ENCODE peak calls at places on chromosomes 11 and 22, in six cellular contexts. G is AG09309, I is spleen, N is epithelial cell of esophagus, V is activated B cell treated with CpG ODN at 0.5 μM for 24 hours, U is fibroblast of pulmonary artery. C is an unnamed sample.
A peak's percentile ranks its signal among the peaks of the same experiment; 100 is the strongest.

GRCh38 chr11:223026-223789 is 12.9 kb downstream of the SIRT3 start:
- DNase-seq in G (no peak), I (no peak), N (peak; percentile 13), V (peak; percentile 3), U (no peak), C (no peak)

GRCh38 chr11:13030857-13031256 is 21.7 kb downstream of the RASSF10 start:
- DNase-seq in G (no peak), I (no peak), N (peak; percentile 38), V (no peak), U (no peak), C (no peak)

GRCh38 chr11:79503028-79503427 is 62.2 kb upstream of the TENM4 start:
- DNase-seq in G (no peak), I (no peak), N (no peak), V (no peak), U (no peak), C (no peak)

GRCh38 chr11:3831378-3832239 is 9.2 kb downstream of the RHOG start:
- DNase-seq in G (no peak), I (peak; percentile 83), N (no peak), V (no peak), U (no peak), C (peak; percentile 64)

GRCh38 chr11:97902828-97903227 is 1117.9 kb upstream of the CNTN5 start:
- DNase-seq in G (no peak), I (no peak), N (no peak), V (no peak), U (no peak), C (no peak)

GRCh38 chr22:45757068-45757467 is 85.4 kb downstream of the ATXN10 start:
- DNase-seq in G (no peak), I (no peak), N (no peak), V (no peak), U (peak; percentile 21), C (no peak)

GRCh38 chr22:20267441-20268288 is 453 bp downstream of the RTN4R start:
- DNase-seq in G (no peak), I (no peak), N (peak; percentile 33), V (no peak), U (no peak), C (no peak)

GRCh38 chr11:105862736-105863367 is 159.2 kb downstream of the MSANTD4 start:
- DNase-seq in G (peak; percentile 10), I (no peak), N (peak; percentile 64), V (no peak), U (peak; percentile 75), C (no peak)

GRCh38 chr11:33540946-33541915 is 159.4 kb downstream of the C11orf91 start:
- DNase-seq in G (no peak), I (no peak), N (no peak), V (no peak), U (no peak), C (no peak)

GRCh38 chr22:38176170-38176741 is 5.4 kb downstream of the PLA2G6 start:
- DNase-seq in G (peak; percentile 60), I (peak; percentile 87), N (peak; percentile 69), V (no peak), U (peak; percentile 97), C (peak; percentile 77)

GRCh38 chr11:3016861-3017260 is 24.7 kb upstream of the NAP1L4 start:
- DNase-seq in G (no peak), I (no peak), N (no peak), V (no peak), U (no peak), C (no peak)

GRCh38 chr22:28181332-28181731 is 262.3 kb upstream of the PITPNB start:
- DNase-seq in G (peak; percentile 40), I (no peak), N (no peak), V (no peak), U (peak; percentile 42), C (no peak)

GRCh38 chr11:62171261-62171723 is 18.7 kb upstream of the SCGB1D1 start:
- DNase-seq in G (peak; percentile 18), I (no peak), N (peak; percentile 83), V (no peak), U (peak; percentile 86), C (no peak)

GRCh38 chr22:20264614-20265452 is 3.3 kb downstream of the RTN4R start:
- DNase-seq in G (no peak), I (no peak), N (no peak), V (no peak), U (no peak), C (no peak)

GRCh38 chr11:69707156-69707555 is 3.3 kb upstream of the FGF19 start:
- DNase-seq in G (no peak), I (no peak), N (peak; percentile 92), V (no peak), U (no peak), C (no peak)

GRCh38 chr22:38244106-38244505 is 28.7 kb downstream of the TMEM184B start:
- DNase-seq in G (no peak), I (no peak), N (peak; percentile 52), V (no peak), U (no peak), C (no peak)

GRCh38 chr22:40325315-40325714 is 21.0 kb upstream of the ADSL start:
- DNase-seq in G (no peak), I (no peak), N (no peak), V (no peak), U (no peak), C (no peak)

GRCh38 chr11:121936781-121937447 is 179.1 kb downstream of the BLID start:
- DNase-seq in G (peak; percentile 54), I (no peak), N (peak; percentile 86), V (no peak), U (peak; percentile 26), C (no peak)

GRCh38 chr11:36363361-36364272 is 67.5 kb downstream of the PRR5L start:
- DNase-seq in G (no peak), I (no peak), N (peak; percentile 56), V (no peak), U (no peak), C (no peak)

GRCh38 chr22:35134637-35135036 is 68.7 kb downstream of the ISX start:
- DNase-seq in G (no peak), I (no peak), N (no peak), V (no peak), U (no peak), C (no peak)

GRCh38 chr11:88604255-88604654 is 266.7 kb upstream of the CTSC start:
- DNase-seq in G (peak; percentile 23), I (no peak), N (peak; percentile 2), V (no peak), U (peak; percentile 76), C (no peak)

GRCh38 chr11:117913736-117914397 is 15.3 kb downstream of the TMPRSS13 start:
- DNase-seq in G (no peak), I (no peak), N (no peak), V (no peak), U (no peak), C (peak; percentile 11)

GRCh38 chr11:33624082-33624481 is 76.5 kb downstream of the C11orf91 start:
- DNase-seq in G (no peak), I (no peak), N (no peak), V (no peak), U (no peak), C (no peak)

GRCh38 chr11:115184901-115185300 is 319.3 kb downstream of the CADM1 start:
- DNase-seq in G (no peak), I (no peak), N (no peak), V (no peak), U (no peak), C (no peak)

DNA sequence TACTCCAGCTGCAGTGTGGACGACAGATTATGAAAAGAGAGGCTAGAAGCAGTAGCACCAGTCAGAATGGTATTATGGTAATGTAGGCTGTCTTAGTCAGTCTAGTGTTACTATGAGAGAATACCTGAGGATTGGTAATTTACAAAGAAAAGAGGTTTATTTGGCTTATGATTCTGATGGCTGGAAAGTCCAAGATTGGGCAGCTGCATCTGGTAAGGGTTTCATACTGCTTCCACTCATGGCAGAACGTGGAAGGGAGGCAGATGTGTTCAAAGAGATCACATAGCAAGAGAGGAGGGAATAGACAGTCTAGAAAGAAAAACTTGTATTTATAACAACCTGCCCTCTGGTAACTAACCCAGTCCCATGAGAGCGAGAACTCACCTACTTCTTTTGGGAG is 77.3 kb upstream of the NAV2 start:
- DNase-seq in G (no peak), I (no peak), N (no peak), V (no peak), U (no peak), C (no peak)
- TF ChIP-seq CTCF in G (no peak), I (no peak), N (no peak), V (no peak), U (no peak), C (no peak)

DNA sequence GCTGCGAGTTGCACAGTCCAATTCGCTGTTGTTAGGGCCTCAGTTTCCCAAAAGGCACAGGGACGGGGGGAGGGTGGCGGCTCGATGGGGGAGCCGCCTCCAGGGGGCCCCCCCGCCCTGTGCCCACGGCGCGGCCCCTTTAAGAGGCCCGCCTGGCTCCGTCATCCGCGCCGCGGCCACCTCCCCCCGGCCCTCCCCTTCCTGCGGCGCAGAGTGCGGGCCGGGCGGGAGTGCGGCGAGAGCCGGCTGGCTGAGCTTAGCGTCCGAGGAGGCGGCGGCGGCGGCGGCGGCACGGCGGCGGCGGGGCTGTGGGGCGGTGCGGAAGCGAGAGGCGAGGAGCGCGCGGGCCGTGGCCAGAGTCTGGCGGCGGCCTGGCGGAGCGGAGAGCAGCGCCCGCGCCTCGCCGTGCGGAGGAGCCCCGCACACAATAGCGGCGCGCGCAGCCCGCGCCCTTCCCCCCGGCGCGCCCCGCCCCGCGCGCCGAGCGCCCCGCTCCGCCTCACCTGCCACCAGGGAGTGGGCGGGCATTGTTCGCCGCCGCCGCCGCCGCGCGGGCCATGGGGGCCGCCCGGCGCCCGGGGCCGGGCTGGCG is at the start of gene BCR:
- DNase-seq in G (peak; percentile 10), I (peak; percentile 93), N (peak; percentile 83), V (peak; percentile 56), U (peak; percentile 71), C (no peak)
- TF ChIP-seq CTCF in G (peak; percentile 10), I (peak; percentile 29), N (no peak), V (no peak), U (no peak), C (no peak)

GRCh38 chr11:132099692-132100091 is 729.3 kb downstream of the NTM start:
- DNase-seq in G (no peak), I (no peak), N (peak; percentile 27), V (no peak), U (no peak), C (no peak)
- TF ChIP-seq CTCF in G (peak; percentile 21), I (no peak), N (peak; percentile 56), V (no peak), U (peak; percentile 42), C (peak; percentile 70)

GRCh38 chr11:77374108-77374507 is 72.6 kb upstream of the GDPD4 start:
- DNase-seq in G (no peak), I (no peak), N (peak; percentile 41), V (no peak), U (no peak), C (no peak)

GRCh38 chr11:77372736-77373135 is 71.2 kb upstream of the GDPD4 start:
- DNase-seq in G (no peak), I (no peak), N (peak; percentile 14), V (no peak), U (no peak), C (no peak)

GRCh38 chr11:77374611-77375031 is 73.1 kb upstream of the GDPD4 start:
- DNase-seq in G (no peak), I (no peak), N (peak; percentile 79), V (no peak), U (no peak), C (no peak)

GRCh38 chr11:77371646-77372045 is 70.2 kb upstream of the GDPD4 start:
- DNase-seq in G (no peak), I (no peak), N (no peak), V (no peak), U (no peak), C (no peak)

DNA sequence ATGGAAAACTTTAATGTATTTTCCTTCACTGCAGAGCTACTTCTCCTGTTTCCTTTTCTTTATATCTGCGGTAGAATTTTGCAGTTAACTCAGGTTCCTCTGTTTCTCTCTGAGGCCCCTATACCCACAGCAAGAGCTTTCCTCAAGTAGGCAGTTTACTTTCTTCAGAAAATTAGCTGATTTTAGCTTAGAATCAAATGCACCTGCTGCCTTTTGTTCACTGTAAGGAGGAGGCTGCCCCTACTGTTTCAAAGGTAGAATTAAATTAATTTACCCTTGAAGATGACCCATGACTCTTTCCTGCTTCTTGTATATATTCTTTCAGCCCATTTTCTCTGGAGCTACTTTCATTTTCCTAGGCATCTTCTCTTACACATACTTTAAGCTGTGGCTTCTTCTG is 68.7 kb upstream of the GDPD4 start:
- DNase-seq in G (no peak), I (no peak), N (no peak), V (no peak), U (no peak), C (no peak)
- TF ChIP-seq CTCF in G (no peak), I (no peak), N (no peak), V (no peak), U (no peak), C (no peak)